ENCODE peak calls at places on chromosomes 16 and 17, in nine cellular contexts. L is GM23248; D is thyroid gland; R is K562; Q is AG09309; M is Karpas-422; H is naive thymus-derived CD4-positive, alpha-beta T cell; O is AG10803; G is GM12864. K is an unnamed sample.

GRCh38 chr17:44940321-44940720 is 7.3 kb downstream of the KIF18B start:
- DNase-seq in L (peak), D (no peak), R (no peak), Q (no peak), M (no peak), H (no peak), O (peak), G (no peak), K (no peak)

GRCh38 chr16:22322741-22323140 is 25.5 kb downstream of the POLR3E start:
- DNase-seq in L (no peak), D (no peak), R (no peak), Q (no peak), M (no peak), H (no peak), O (no peak), G (no peak), K (no peak)

GRCh38 chr16:85615852-85616607 is 2.9 kb downstream of the GSE1 start:
- DNase-seq in L (peak), D (peak), R (peak), Q (no peak), M (peak), H (peak), O (peak), G (peak), K (peak)

GRCh38 chr16:83393196-83393981 is 414.4 kb upstream of the HSBP1 start:
- DNase-seq in L (peak), D (no peak), R (peak), Q (no peak), M (peak), H (no peak), O (peak), G (no peak), K (no peak)

GRCh38 chr16:84888450-84888849 is 68.7 kb downstream of the CRISPLD2 start:
- DNase-seq in L (no peak), D (no peak), R (no peak), Q (no peak), M (no peak), H (no peak), O (no peak), G (no peak), K (no peak)

GRCh38 chr17:80992948-80993624 is 1.4 kb downstream of the CHMP6 start:
- DNase-seq in L (no peak), D (peak), R (no peak), Q (no peak), M (no peak), H (no peak), O (no peak), G (no peak), K (no peak)

GRCh38 chr17:29911641-29912177 is 18.3 kb downstream of the SSH2 start:
- DNase-seq in L (no peak), D (no peak), R (no peak), Q (no peak), M (no peak), H (no peak), O (no peak), G (no peak), K (no peak)

GRCh38 chr17:6135216-6135615 is 65.0 kb downstream of the WSCD1 start:
- DNase-seq in L (no peak), D (no peak), R (no peak), Q (no peak), M (no peak), H (no peak), O (no peak), G (no peak), K (no peak)

GRCh38 chr16:85675528-85675927 is 13.2 kb downstream of the GINS2 start:
- DNase-seq in L (peak), D (no peak), R (peak), Q (no peak), M (peak), H (no peak), O (peak), G (no peak), K (no peak)

GRCh38 chr17:14052886-14053615 is 16.3 kb upstream of the COX10 start:
- DNase-seq in L (peak), D (no peak), R (no peak), Q (no peak), M (peak), H (no peak), O (peak), G (no peak), K (no peak)

GRCh38 chr17:33200116-33200515 is 93.0 kb downstream of the ASIC2 start:
- DNase-seq in L (peak), D (peak), R (no peak), Q (no peak), M (no peak), H (no peak), O (peak), G (no peak), K (no peak)

GRCh38 chr16:85664580-85665372 is 24.0 kb downstream of the GINS2 start:
- DNase-seq in L (no peak), D (no peak), R (no peak), Q (no peak), M (no peak), H (no peak), O (no peak), G (no peak), K (no peak)

GRCh38 chr17:70552230-70552981 is 383.1 kb downstream of the KCNJ2 start:
- DNase-seq in L (peak), D (peak), R (peak), Q (peak), M (peak), H (no peak), O (peak), G (no peak), K (no peak)

GRCh38 chr16:9016824-9017223 is 53.1 kb upstream of the USP7 start:
- DNase-seq in L (no peak), D (no peak), R (no peak), Q (no peak), M (no peak), H (no peak), O (no peak), G (no peak), K (no peak)

GRCh38 chr16:72270531-72270930 is 98.6 kb upstream of the PMFBP1 start:
- DNase-seq in L (no peak), D (no peak), R (no peak), Q (no peak), M (no peak), H (no peak), O (peak), G (no peak), K (no peak)

GRCh38 chr16:49021136-49021535 is 260.5 kb downstream of the CBLN1 start:
- DNase-seq in L (peak), D (peak), R (no peak), Q (peak), M (no peak), H (no peak), O (peak), G (no peak), K (no peak)

GRCh38 chr17:40793800-40794199 is 6.0 kb downstream of the KRT28 start:
- DNase-seq in L (no peak), D (peak), R (no peak), Q (no peak), M (no peak), H (no peak), O (no peak), G (no peak), K (no peak)

GRCh38 chr16:73032548-73033270 is 15.2 kb downstream of the ZFHX3 start:
- DNase-seq in L (no peak), D (no peak), R (no peak), Q (no peak), M (no peak), H (no peak), O (no peak), G (no peak), K (peak)

GRCh38 chr17:53543363-53543927 is 279.3 kb upstream of the KIF2B start:
- DNase-seq in L (no peak), D (no peak), R (no peak), Q (no peak), M (no peak), H (no peak), O (no peak), G (no peak), K (no peak)

GRCh38 chr17:17420561-17421269 is 56.1 kb upstream of the MED9 start:
- DNase-seq in L (peak), D (peak), R (peak), Q (no peak), M (no peak), H (no peak), O (peak), G (no peak), K (no peak)

GRCh38 chr16:51035110-51035498 is 116.0 kb downstream of the SALL1 start:
- DNase-seq in L (peak), D (no peak), R (no peak), Q (no peak), M (no peak), H (no peak), O (peak), G (no peak), K (peak)

GRCh38 chr17:37742762-37743611 is 1.9 kb downstream of the HNF1B start:
- DNase-seq in L (peak), D (no peak), R (no peak), Q (no peak), M (no peak), H (no peak), O (no peak), G (no peak), K (peak)

GRCh38 chr16:50394215-50394802 is 25.5 kb upstream of the BRD7 start:
- DNase-seq in L (no peak), D (no peak), R (no peak), Q (no peak), M (peak), H (no peak), O (no peak), G (no peak), K (no peak)

GRCh38 chr16:30369091-30369937 is 980 bp downstream of the TBC1D10B start:
- DNase-seq in L (peak), D (peak), R (no peak), Q (no peak), M (peak), H (no peak), O (no peak), G (no peak), K (no peak)

GRCh38 chr17:62652251-62653001 is 25.0 kb downstream of the MRC2 start:
- DNase-seq in L (peak), D (peak), R (no peak), Q (no peak), M (no peak), H (peak), O (peak), G (no peak), K (peak)

GRCh38 chr16:85785927-85786326 is 13.4 kb downstream of the EMC8 start:
- DNase-seq in L (no peak), D (no peak), R (no peak), Q (no peak), M (no peak), H (no peak), O (peak), G (no peak), K (no peak)

GRCh38 chr16:8685617-8686016 is 11.2 kb downstream of the ABAT start:
- DNase-seq in L (no peak), D (no peak), R (no peak), Q (no peak), M (no peak), H (no peak), O (no peak), G (no peak), K (no peak)

GRCh38 chr16:89921699-89922476 is 1.3 kb upstream of the TUBB3 start:
- DNase-seq in L (peak), D (peak), R (peak), Q (peak), M (no peak), H (no peak), O (peak), G (no peak), K (no peak)

GRCh38 chr17:45287526-45288264 is 25.8 kb upstream of the SPATA32 start:
- DNase-seq in L (no peak), D (no peak), R (no peak), Q (no peak), M (no peak), H (no peak), O (peak), G (no peak), K (no peak)

GRCh38 chr17:9636501-9636900 is 8.8 kb upstream of the USP43 start:
- DNase-seq in L (no peak), D (no peak), R (no peak), Q (no peak), M (no peak), H (no peak), O (no peak), G (no peak), K (no peak)

GRCh38 chr17:78492116-78492799 is 84.9 kb downstream of the DNAH17 start:
- DNase-seq in L (no peak), D (no peak), R (no peak), Q (no peak), M (no peak), H (no peak), O (no peak), G (no peak), K (no peak)

GRCh38 chr17:57505841-57506240 is 239.3 kb downstream of the CCDC182 start:
- DNase-seq in L (no peak), D (no peak), R (no peak), Q (no peak), M (no peak), H (no peak), O (no peak), G (no peak), K (no peak)

GRCh38 chr16:1075546-1075945 is 3.0 kb downstream of the SSTR5 start:
- DNase-seq in L (no peak), D (no peak), R (no peak), Q (no peak), M (no peak), H (no peak), O (no peak), G (no peak), K (no peak)

GRCh38 chr17:58344791-58345157 is 7.2 kb downstream of the SUPT4H1 start:
- DNase-seq in L (no peak), D (no peak), R (no peak), Q (no peak), M (peak), H (peak), O (no peak), G (peak), K (no peak)

GRCh38 chr16:2835638-2836493 is 5.8 kb downstream of the ZG16B start:
- DNase-seq in L (peak), D (no peak), R (no peak), Q (peak), M (no peak), H (no peak), O (peak), G (no peak), K (no peak)

DNA sequence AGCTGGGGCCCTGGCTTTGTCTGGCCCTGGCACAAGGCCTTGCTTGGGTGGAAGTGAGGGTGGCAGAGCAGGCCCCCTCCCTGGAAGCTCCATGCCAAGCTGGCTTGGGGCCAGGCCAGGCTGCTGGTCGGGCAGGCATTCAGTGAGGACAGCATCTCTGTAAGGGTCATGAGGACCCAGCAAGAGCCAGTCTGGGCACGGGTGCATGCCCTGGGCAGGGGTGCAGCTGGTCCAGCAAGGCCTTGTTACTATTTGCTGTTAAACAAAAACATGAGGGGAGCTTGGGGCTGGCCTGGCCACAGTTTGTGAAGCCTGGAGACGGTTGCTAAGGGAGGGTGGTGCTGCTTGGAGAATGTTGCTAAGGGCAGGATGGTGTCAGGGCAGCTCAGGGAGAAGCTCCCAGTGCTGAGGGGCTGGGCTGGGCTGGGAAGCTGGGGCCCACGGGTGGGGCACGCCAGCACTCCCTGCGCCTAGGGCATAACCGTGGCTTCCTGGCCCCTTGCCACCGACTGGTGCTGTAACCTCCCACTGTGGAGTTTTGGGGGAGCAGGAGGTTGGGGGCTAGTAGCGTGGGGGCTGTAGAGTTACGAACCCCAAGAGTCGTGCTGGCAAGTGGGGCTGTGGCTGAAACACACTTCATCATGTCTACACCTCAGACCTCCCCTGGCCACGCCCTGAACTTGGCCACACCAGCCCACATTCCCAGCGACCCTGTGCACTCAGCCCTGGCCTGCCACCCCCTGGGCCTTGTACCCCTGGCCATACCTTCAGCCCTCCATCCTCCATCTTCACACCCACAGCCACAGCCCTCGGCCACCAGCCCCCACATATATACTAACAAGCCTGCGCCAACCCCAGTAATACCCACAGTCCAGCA is 1.6 kb downstream of the TPPP3 start:
- DNase-seq in L (peak), D (no peak), R (no peak), Q (no peak), M (no peak), H (no peak), O (peak), G (no peak), K (no peak)
- H3K4me3 ChIP-seq in L (no peak), D (no peak), R (no peak), Q (no peak), M (no peak), H (no peak), O (no peak), G (no peak), K (no peak)

DNA sequence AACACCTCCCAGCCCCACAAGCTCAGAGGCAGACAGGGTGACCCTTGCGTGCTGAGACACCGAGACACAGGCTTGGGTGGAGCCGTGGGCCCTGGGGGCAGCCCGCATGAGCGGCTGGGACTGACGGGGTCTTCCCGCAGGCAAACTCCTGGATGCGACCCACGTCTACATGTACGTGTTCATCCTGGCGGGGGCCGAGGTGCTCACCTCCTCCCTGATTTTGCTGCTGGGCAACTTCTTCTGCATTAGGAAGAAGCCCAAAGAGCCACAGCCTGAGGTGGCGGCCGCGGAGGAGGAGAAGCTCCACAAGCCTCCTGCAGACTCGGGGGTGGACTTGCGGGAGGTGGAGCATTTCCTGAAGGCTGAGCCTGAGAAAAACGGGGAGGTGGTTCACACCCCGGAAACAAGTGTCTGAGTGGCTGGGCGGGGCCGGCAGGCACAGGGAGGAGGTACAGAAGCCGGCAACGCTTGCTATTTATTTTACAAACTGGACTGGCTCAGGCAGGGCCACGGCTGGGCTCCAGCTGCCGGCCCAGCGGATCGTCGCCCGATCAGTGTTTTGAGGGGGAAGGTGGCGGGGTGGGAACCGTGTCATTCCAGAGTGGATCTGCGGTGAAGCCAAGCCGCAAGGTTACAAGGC is 9.8 kb downstream of the SLC16A3 start:
- DNase-seq in L (peak), D (peak), R (peak), Q (no peak), M (no peak), H (peak), O (peak), G (no peak), K (peak)
- H3K4me3 ChIP-seq in L (peak), D (no peak), R (peak), Q (no peak), M (no peak), H (peak), O (no peak), G (no peak), K (no peak)

GRCh38 chr17:55268649-55269480 is 4.1 kb downstream of the HLF start:
- DNase-seq in L (no peak), D (no peak), R (no peak), Q (no peak), M (peak), H (no peak), O (no peak), G (no peak), K (no peak)
- H3K4me3 ChIP-seq in L (no peak), D (no peak), R (no peak), Q (no peak), M (no peak), H (no peak), O (no peak), G (no peak), K (no peak)

GRCh38 chr17:1130191-1130590 is 49.6 kb downstream of the ABR start:
- DNase-seq in L (no peak), D (no peak), R (no peak), Q (no peak), M (no peak), H (no peak), O (no peak), G (no peak), K (no peak)
- H3K4me3 ChIP-seq in L (no peak), D (no peak), R (no peak), Q (no peak), M (no peak), H (no peak), O (no peak), G (no peak), K (no peak)

DNA sequence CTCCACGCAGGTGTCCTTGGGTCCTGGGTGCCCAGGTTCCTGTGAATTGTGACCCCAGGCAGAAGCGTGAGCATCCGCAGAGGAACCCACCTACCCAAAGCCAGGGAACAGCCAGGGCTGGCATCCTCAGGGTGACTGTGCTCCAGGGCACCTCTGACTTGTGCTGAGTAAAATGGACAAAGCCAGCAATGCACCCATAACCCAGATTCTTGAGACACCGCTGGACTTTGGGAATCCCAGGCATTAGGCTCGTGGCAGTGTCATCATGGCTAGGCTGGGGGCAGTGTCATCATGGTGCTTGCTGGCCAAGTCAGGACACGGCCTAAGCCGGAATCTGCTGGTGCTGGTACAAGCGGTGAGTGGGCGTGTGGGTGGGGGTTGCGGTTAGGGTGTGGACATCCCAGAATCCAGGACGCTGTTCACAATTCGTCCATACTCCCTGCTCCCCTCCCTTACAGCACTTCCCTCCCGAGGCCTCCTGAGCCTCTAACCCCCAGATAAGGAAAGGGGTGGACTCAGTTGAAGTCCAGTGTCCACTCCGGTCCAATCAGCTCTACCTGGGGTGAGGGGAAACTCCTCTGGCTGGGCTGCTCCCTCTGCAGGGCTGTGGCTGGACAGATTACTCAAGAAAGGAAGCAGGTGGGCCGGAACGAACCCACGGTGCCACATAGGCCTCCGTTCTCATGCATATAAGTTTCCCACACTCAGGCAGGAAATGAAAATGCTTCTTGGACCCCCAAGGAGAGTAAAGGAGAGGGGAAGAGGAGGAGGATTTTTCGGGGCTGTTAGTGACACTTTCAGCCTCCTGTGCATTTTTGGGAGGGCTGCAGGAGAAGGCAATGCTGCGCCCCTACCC is 138.9 kb downstream of the SEC14L1 start:
- DNase-seq in L (no peak), D (no peak), R (peak), Q (no peak), M (no peak), H (no peak), O (peak), G (no peak), K (no peak)
- H3K4me3 ChIP-seq in L (no peak), D (no peak), R (no peak), Q (no peak), M (no peak), H (no peak), O (no peak), G (no peak), K (no peak)

GRCh38 chr17:19570497-19571151 is 37.0 kb downstream of the SLC47A1 start:
- DNase-seq in L (no peak), D (no peak), R (no peak), Q (no peak), M (no peak), H (no peak), O (no peak), G (no peak), K (no peak)
- H3K4me3 ChIP-seq in L (no peak), D (no peak), R (no peak), Q (no peak), M (no peak), H (no peak), O (no peak), G (no peak), K (no peak)

K was measured in GM06990.